ENCODE peak calls at places on chromosomes 3 and 15, in five cellular contexts. One of them, this sample, is unnamed.
A peak's percentile ranks its signal among the peaks of the same experiment; 100 is the strongest.

GRCh38 chr3:155553800-155554199 is 191.1 kb downstream of the PLCH1 start:
- DNase-seq in uterus: no peak
- DNase-seq in sigmoid colon: no peak
- DNase-seq in cardiac muscle cell: no peak
- DNase-seq in hepatocyte: no peak
- DNase-seq in this sample: no peak

GRCh38 chr3:118802325-118803095 is 232.1 kb downstream of the IGSF11 start:
- DNase-seq in hepatocyte: no peak
- DNase-seq in sigmoid colon: no peak
- DNase-seq in cardiac muscle cell: no peak
- DNase-seq in uterus: no peak
- DNase-seq in this sample: no peak

GRCh38 chr3:193148678-193149473 is 92.1 kb upstream of the PLAAT1 start:
- DNase-seq in uterus: no peak
- DNase-seq in hepatocyte: no peak
- DNase-seq in sigmoid colon: no peak
- DNase-seq in cardiac muscle cell: no peak
- DNase-seq in this sample: no peak

GRCh38 chr15:100722551-100723322 is 120.3 kb downstream of the ASB7 start:
- DNase-seq in hepatocyte: no peak
- DNase-seq in cardiac muscle cell: no peak
- DNase-seq in sigmoid colon: no peak
- DNase-seq in uterus: no peak
- DNase-seq in this sample: no peak

GRCh38 chr15:81273200-81273599 is 50.7 kb downstream of the STARD5 start:
- DNase-seq in hepatocyte: no peak
- DNase-seq in sigmoid colon: no peak
- DNase-seq in cardiac muscle cell: no peak
- DNase-seq in uterus: no peak
- DNase-seq in this sample: no peak

GRCh38 chr3:38816026-38816425 is at the start of gene SCN10A:
- DNase-seq in hepatocyte: no peak
- DNase-seq in cardiac muscle cell: no peak
- DNase-seq in uterus: no peak
- DNase-seq in sigmoid colon: no peak
- DNase-seq in this sample: no peak

GRCh38 chr3:131250466-131250865 is 131.1 kb upstream of the NUDT16 start:
- DNase-seq in sigmoid colon: no peak
- DNase-seq in hepatocyte: no peak
- DNase-seq in cardiac muscle cell: no peak
- DNase-seq in uterus: no peak
- DNase-seq in this sample: no peak

GRCh38 chr3:134312072-134312872 is 61.6 kb upstream of the RYK start:
- DNase-seq in sigmoid colon: no peak
- DNase-seq in hepatocyte: no peak
- DNase-seq in uterus: no peak
- DNase-seq in cardiac muscle cell: peak; percentile 75
- DNase-seq in this sample: peak; percentile 83

GRCh38 chr3:177731644-177732268 is 534.5 kb upstream of the TBL1XR1 start:
- DNase-seq in cardiac muscle cell: peak; percentile 54
- DNase-seq in hepatocyte: no peak
- DNase-seq in uterus: no peak
- DNase-seq in sigmoid colon: no peak
- DNase-seq in this sample: no peak

GRCh38 chr3:103295974-103296570 is 861.3 kb downstream of the ZPLD1 start:
- DNase-seq in hepatocyte: peak; percentile 31
- DNase-seq in sigmoid colon: no peak
- DNase-seq in uterus: no peak
- DNase-seq in cardiac muscle cell: peak; percentile 1
- DNase-seq in this sample: no peak

GRCh38 chr15:101078669-101079323 is 159.6 kb downstream of the LRRK1 start:
- DNase-seq in cardiac muscle cell: no peak
- DNase-seq in hepatocyte: no peak
- DNase-seq in uterus: no peak
- DNase-seq in sigmoid colon: peak; percentile 49
- DNase-seq in this sample: no peak

GRCh38 chr3:190306513-190307163 is 15.6 kb downstream of the CLDN1 start:
- DNase-seq in sigmoid colon: peak; percentile 80
- DNase-seq in hepatocyte: peak; percentile 64
- DNase-seq in cardiac muscle cell: peak; percentile 70
- DNase-seq in uterus: peak; percentile 40
- DNase-seq in this sample: no peak

GRCh38 chr3:57755368-57756021 is 614 bp upstream of the SLMAP start:
- DNase-seq in cardiac muscle cell: peak; percentile 60
- DNase-seq in sigmoid colon: peak; percentile 73
- DNase-seq in hepatocyte: peak; percentile 71
- DNase-seq in uterus: no peak
- DNase-seq in this sample: no peak

GRCh38 chr3:41125258-41125657 is 74.0 kb upstream of the CTNNB1 start:
- DNase-seq in hepatocyte: no peak
- DNase-seq in cardiac muscle cell: no peak
- DNase-seq in uterus: no peak
- DNase-seq in sigmoid colon: no peak
- DNase-seq in this sample: no peak

GRCh38 chr3:42632146-42632545 is 21.4 kb upstream of the ZBTB47 start:
- DNase-seq in uterus: no peak
- DNase-seq in hepatocyte: no peak
- DNase-seq in sigmoid colon: no peak
- DNase-seq in cardiac muscle cell: no peak
- DNase-seq in this sample: no peak

GRCh38 chr3:184142199-184142598 is 7.0 kb downstream of the EIF2B5 start:
- DNase-seq in uterus: no peak
- DNase-seq in hepatocyte: no peak
- DNase-seq in sigmoid colon: no peak
- DNase-seq in cardiac muscle cell: no peak
- DNase-seq in this sample: no peak
- H3K36me3 ChIP-seq in uterus: no peaks in the 10 kb centered on the region
- H3K36me3 ChIP-seq in hepatocyte: no peaks in the 10 kb centered on the region
- H3K36me3 ChIP-seq in sigmoid colon: peaks cover 91% of the 10 kb centered on the region
- H3K36me3 ChIP-seq in cardiac muscle cell: peaks cover 33% of the 10 kb centered on the region
- H3K36me3 ChIP-seq in this sample: peaks cover 94% of the 10 kb centered on the region

GRCh38 chr3:137867611-137868010 is 103.5 kb downstream of the SOX14 start:
- DNase-seq in sigmoid colon: no peak
- DNase-seq in uterus: no peak
- DNase-seq in cardiac muscle cell: no peak
- DNase-seq in hepatocyte: no peak
- DNase-seq in this sample: no peak

GRCh38 chr3:137866001-137866400 is 101.9 kb downstream of the SOX14 start:
- DNase-seq in hepatocyte: no peak
- DNase-seq in uterus: no peak
- DNase-seq in sigmoid colon: no peak
- DNase-seq in cardiac muscle cell: no peak
- DNase-seq in this sample: no peak

GRCh38 chr3:137866933-137867332 is 102.8 kb downstream of the SOX14 start:
- DNase-seq in cardiac muscle cell: no peak
- DNase-seq in sigmoid colon: no peak
- DNase-seq in hepatocyte: no peak
- DNase-seq in uterus: no peak
- DNase-seq in this sample: no peak

GRCh38 chr3:137869022-137869421 is 104.9 kb downstream of the SOX14 start:
- DNase-seq in hepatocyte: no peak
- DNase-seq in uterus: no peak
- DNase-seq in sigmoid colon: no peak
- DNase-seq in cardiac muscle cell: no peak
- DNase-seq in this sample: no peak
- H3K9me3 ChIP-seq in hepatocyte: no peaks in the 10 kb centered on the region
- H3K9me3 ChIP-seq in uterus: no peaks in the 10 kb centered on the region
- H3K9me3 ChIP-seq in sigmoid colon: no peaks in the 10 kb centered on the region
- H3K9me3 ChIP-seq in cardiac muscle cell: no peaks in the 10 kb centered on the region
- H3K9me3 ChIP-seq in this sample: no peaks in the 10 kb centered on the region

DNA sequence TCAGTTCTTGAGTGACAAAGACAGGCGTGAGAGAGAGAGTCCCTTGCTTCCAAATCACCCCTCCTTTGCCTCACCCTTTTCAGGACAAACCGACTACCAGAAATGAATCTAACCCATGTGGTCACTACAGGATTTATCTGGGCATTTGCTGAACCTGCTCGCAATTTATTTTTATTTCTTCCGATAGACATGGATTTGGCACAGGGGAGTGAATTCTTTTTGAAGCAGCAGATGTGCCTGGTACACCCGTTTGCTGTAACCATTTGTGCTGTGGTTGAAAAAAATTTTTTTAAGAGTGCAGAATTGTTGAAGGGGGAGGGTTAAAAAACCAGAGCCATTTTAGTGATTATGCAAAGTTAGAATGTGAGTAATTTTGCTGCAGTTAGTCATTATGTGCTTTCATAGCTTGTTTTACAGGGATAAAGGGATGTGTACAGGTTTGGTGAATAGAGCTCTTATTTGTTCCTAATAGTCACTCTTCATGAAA is 442.0 kb downstream of the LPP start:
- DNase-seq in uterus: no peak
- DNase-seq in hepatocyte: no peak
- DNase-seq in cardiac muscle cell: peak; percentile 67
- DNase-seq in sigmoid colon: no peak
- DNase-seq in this sample: no peak
- H3K4me3 ChIP-seq in uterus: no peak overlapping the region
- H3K4me3 ChIP-seq in hepatocyte: no peak overlapping the region
- H3K4me3 ChIP-seq in cardiac muscle cell: no peak overlapping the region
- H3K4me3 ChIP-seq in sigmoid colon: no peak overlapping the region
- H3K4me3 ChIP-seq in this sample: no peak overlapping the region

GRCh38 chr3:32719931-32720330 is 34.9 kb downstream of the CNOT10 start:
- DNase-seq in hepatocyte: no peak
- DNase-seq in sigmoid colon: no peak
- DNase-seq in cardiac muscle cell: no peak
- DNase-seq in uterus: no peak
- DNase-seq in this sample: no peak

GRCh38 chr3:32725721-32726120 is 40.7 kb downstream of the CNOT10 start:
- DNase-seq in uterus: no peak
- DNase-seq in sigmoid colon: no peak
- DNase-seq in hepatocyte: no peak
- DNase-seq in cardiac muscle cell: no peak
- DNase-seq in this sample: no peak
- H3K36me3 ChIP-seq in uterus: no peaks in the 10 kb centered on the region
- H3K36me3 ChIP-seq in sigmoid colon: peaks cover 64% of the 10 kb centered on the region
- H3K36me3 ChIP-seq in hepatocyte: no peaks in the 10 kb centered on the region
- H3K36me3 ChIP-seq in cardiac muscle cell: peaks cover 8% of the 10 kb centered on the region
- H3K36me3 ChIP-seq in this sample: peaks cover 63% of the 10 kb centered on the region

DNA sequence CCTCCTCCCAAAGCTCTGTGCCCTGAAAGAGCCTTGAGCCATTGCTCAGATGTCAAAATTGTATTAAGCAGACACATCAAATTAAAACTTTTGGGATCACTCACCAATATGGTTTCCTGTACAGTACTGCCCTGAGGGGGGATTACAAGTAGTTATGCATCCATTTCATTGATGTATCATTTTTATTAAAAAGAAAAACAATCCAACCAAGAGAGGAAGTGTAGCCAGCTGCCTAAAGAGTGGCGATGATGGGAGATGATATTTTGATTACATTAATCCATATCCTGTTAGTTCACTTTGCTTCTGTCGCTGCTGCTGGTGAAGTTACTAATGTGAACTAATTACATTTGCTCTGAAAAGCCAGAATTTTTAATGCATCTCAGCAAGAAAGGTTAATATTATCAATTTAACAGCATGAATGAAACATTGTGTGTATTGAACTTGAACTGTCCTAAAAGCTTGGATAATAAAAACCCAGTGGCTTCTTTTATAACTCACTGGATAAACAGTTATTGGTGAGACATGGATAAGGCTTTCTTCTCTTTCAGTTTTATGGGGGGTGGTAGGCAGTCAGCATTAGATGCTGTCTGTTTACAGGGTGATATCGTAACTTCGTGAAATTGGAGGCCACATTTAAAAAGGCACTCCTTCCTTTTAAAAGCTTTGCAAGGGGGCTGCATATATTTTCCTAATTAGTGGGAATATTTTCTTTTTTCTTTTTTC is 87.7 kb downstream of the IGF1R start:
- DNase-seq in uterus: no peak
- DNase-seq in sigmoid colon: no peak
- DNase-seq in hepatocyte: no peak
- DNase-seq in cardiac muscle cell: no peak
- DNase-seq in this sample: no peak
- H3K9me3 ChIP-seq in uterus: no peaks in the 10 kb centered on the region
- H3K9me3 ChIP-seq in sigmoid colon: no peaks in the 10 kb centered on the region
- H3K9me3 ChIP-seq in hepatocyte: no peaks in the 10 kb centered on the region
- H3K9me3 ChIP-seq in cardiac muscle cell: no peaks in the 10 kb centered on the region
- H3K9me3 ChIP-seq in this sample: no peaks in the 10 kb centered on the region

GRCh38 chr3:185815391-185816282 is 9.2 kb downstream of the IGF2BP2 start:
- DNase-seq in hepatocyte: no peak
- DNase-seq in sigmoid colon: no peak
- DNase-seq in cardiac muscle cell: peak; percentile 56
- DNase-seq in uterus: no peak
- DNase-seq in this sample: no peak

GRCh38 chr3:185822221-185822956 is 2.5 kb downstream of the IGF2BP2 start:
- DNase-seq in cardiac muscle cell: peak; percentile 68
- DNase-seq in uterus: no peak
- DNase-seq in sigmoid colon: no peak
- DNase-seq in hepatocyte: no peak
- DNase-seq in this sample: no peak

GRCh38 chr3:185822957-185823279 is 1.9 kb downstream of the IGF2BP2 start:
- DNase-seq in hepatocyte: no peak
- DNase-seq in uterus: no peak
- DNase-seq in sigmoid colon: no peak
- DNase-seq in cardiac muscle cell: no peak
- DNase-seq in this sample: no peak

GRCh38 chr3:185820973-185821758 is 3.7 kb downstream of the IGF2BP2 start:
- DNase-seq in hepatocyte: peak; percentile 32
- DNase-seq in uterus: no peak
- DNase-seq in cardiac muscle cell: peak; percentile 84
- DNase-seq in sigmoid colon: no peak
- DNase-seq in this sample: no peak

DNA sequence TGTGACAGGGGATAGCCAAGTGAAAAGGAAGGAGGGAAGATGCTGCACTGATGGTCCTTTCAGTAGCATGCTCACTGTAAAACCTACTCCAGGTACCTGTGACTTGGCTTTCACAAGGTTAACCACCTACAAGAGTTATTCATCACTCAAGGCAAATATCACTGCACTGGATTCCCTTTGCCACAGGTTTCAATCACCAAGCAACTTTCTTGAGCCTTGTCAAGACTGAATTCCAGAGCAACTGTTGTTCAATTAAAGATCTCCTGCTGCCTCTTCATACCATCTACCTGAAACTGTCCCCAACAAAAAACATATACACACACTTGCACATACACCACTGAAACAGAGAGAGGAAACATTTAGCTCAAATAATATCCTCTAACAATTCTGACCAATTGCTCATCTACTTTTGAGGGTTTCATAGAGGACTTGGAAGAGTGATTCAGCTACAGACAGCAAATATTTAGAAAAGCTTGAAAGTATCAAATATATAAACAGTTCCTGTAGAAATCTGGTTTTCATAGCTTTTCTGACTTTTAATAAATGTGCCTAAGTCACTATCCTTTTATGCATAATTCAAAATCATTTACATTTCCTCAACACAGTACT is 6.5 kb downstream of the IGF2BP2 start:
- DNase-seq in cardiac muscle cell: no peak
- DNase-seq in sigmoid colon: no peak
- DNase-seq in hepatocyte: no peak
- DNase-seq in uterus: no peak
- DNase-seq in this sample: no peak
- H3K4me3 ChIP-seq in cardiac muscle cell: no peak overlapping the region
- H3K4me3 ChIP-seq in sigmoid colon: no peak overlapping the region
- H3K4me3 ChIP-seq in hepatocyte: no peak overlapping the region
- H3K4me3 ChIP-seq in uterus: no peak overlapping the region
- H3K4me3 ChIP-seq in this sample: no peak overlapping the region

GRCh38 chr15:92941668-92942067 is 41.5 kb downstream of the CHD2 start:
- DNase-seq in hepatocyte: no peak
- DNase-seq in uterus: no peak
- DNase-seq in cardiac muscle cell: no peak
- DNase-seq in sigmoid colon: no peak
- DNase-seq in this sample: no peak
- H3K36me3 ChIP-seq in hepatocyte: peaks cover 17% of the 10 kb centered on the region
- H3K36me3 ChIP-seq in uterus: no peaks in the 10 kb centered on the region
- H3K36me3 ChIP-seq in cardiac muscle cell: peaks cover 92% of the 10 kb centered on the region
- H3K36me3 ChIP-seq in sigmoid colon: peaks cover 97% of the 10 kb centered on the region
- H3K36me3 ChIP-seq in this sample: peaks cover 98% of the 10 kb centered on the region